ENCODE peak calls at places on chromosomes 4 and X, in ten cellular contexts. C is NCI-H460; N is heart left ventricle; F is fibroblast of lung; K is H9; G is ovary; Z is esophagus squamous epithelium; R is activated CD4-positive, alpha-beta T cell treated with anti-CD3 and anti-CD28 coated beads, Interleukin-2, amount 50 U/mL, for 24 hours; W is fibroblast of the conjunctiva; V is NCI-H1417. X is an unnamed sample.

GRCh38 chr4:169619518-169619957 is 840 bp upstream of the CLCN3 start:
- DNase-seq in K (peak), F (peak), C (peak), V (peak), G (no peak), W (no peak), R (peak), Z (no peak), N (peak), X (no peak)

GRCh38 chr4:76562851-76563803 is 128.1 kb downstream of the SHROOM3 start:
- DNase-seq in R (no peak), Z (no peak), K (no peak), N (no peak), W (no peak), G (no peak), C (no peak), V (no peak), F (peak), X (no peak)

GRCh38 chr4:147526272-147526654 is 45.4 kb downstream of the EDNRA start:
- DNase-seq in Z (no peak), R (no peak), N (peak), V (no peak), W (no peak), G (no peak), K (peak), F (no peak), C (no peak), X (no peak)

GRCh38 chrX:314781-315595 is 3.6 kb downstream of the GTPBP6 start:
- DNase-seq in W (no peak), Z (no peak), K (no peak), F (peak), V (no peak), R (no peak), N (peak), C (no peak), G (no peak), X (no peak)

GRCh38 chr4:14022428-14022827 is 394.9 kb upstream of the BOD1L1 start:
- DNase-seq in G (no peak), F (peak), N (no peak), Z (no peak), W (no peak), R (no peak), V (no peak), K (no peak), C (no peak), X (no peak)

GRCh38 chr4:121784975-121785374 is 16.1 kb upstream of the EXOSC9 start:
- DNase-seq in C (peak), V (no peak), Z (no peak), R (no peak), W (peak), F (peak), G (no peak), K (no peak), N (no peak), X (peak)

GRCh38 chrX:96685205-96686099 is 810 bp downstream of the DIAPH2 start:
- DNase-seq in F (peak), V (peak), G (peak), N (peak), W (peak), K (peak), C (peak), Z (no peak), R (peak), X (no peak)

GRCh38 chr4:176622251-176622968 is 170.3 kb downstream of the VEGFC start:
- DNase-seq in W (peak), V (no peak), Z (no peak), K (no peak), F (peak), R (no peak), N (no peak), G (no peak), C (peak), X (no peak)

GRCh38 chr4:21625447-21625846 is 323.1 kb downstream of the KCNIP4 start:
- DNase-seq in W (no peak), N (no peak), G (no peak), R (no peak), F (no peak), K (no peak), V (no peak), Z (no peak), C (no peak), X (no peak)

GRCh38 chrX:19920945-19921344 is 33.5 kb upstream of the SH3KBP1 start:
- DNase-seq in W (no peak), Z (no peak), C (no peak), F (no peak), R (no peak), K (no peak), N (no peak), G (no peak), V (no peak), X (no peak)

X was measured in HS-27A.